ENCODE peak calls at places on chromosomes 12 and 14, in five cellular contexts. P, H, A, B and Y are unnamed samples.

GRCh38 chr12:13008741-13009380 is 8.8 kb upstream of the HEBP1 start:
- DNase-seq in P (no peak), A (no peak), H (no peak), B (peak; percentile 73), Y (no peak)

GRCh38 chr14:69716483-69717187 is 50.3 kb upstream of the SRSF5 start:
- DNase-seq in A (no peak), B (peak; percentile 91), H (no peak), P (no peak), Y (no peak)

GRCh38 chr12:78192979-78193378 is 362.3 kb downstream of the NAV3 start:
- DNase-seq in P (no peak), H (no peak), A (no peak), B (no peak), Y (no peak)

GRCh38 chr12:6779667-6780459 is 7.5 kb downstream of the LAG3 start:
- DNase-seq in H (no peak), A (no peak), B (no peak), P (no peak), Y (no peak)

GRCh38 chr12:119204716-119205285 is 26.1 kb downstream of the HSPB8 start:
- DNase-seq in P (no peak), B (no peak), H (no peak), A (no peak), Y (no peak)

GRCh38 chr14:22882529-22883190 is 362 bp upstream of the REM2 start:
- DNase-seq in A (peak; percentile 49), H (peak; percentile 69), P (no peak), B (peak; percentile 66), Y (no peak)

GRCh38 chr14:29037428-29037827 is 270.8 kb downstream of the FOXG1 start:
- DNase-seq in P (no peak), H (no peak), B (peak; percentile 2), A (no peak), Y (no peak)

GRCh38 chr14:77681196-77682157 is 26.3 kb downstream of the ALKBH1 start:
- DNase-seq in P (no peak), B (peak; percentile 25), A (no peak), H (no peak), Y (no peak)

GRCh38 chr14:47442206-47442605 is 233.2 kb downstream of the MDGA2 start:
- DNase-seq in B (peak; percentile 89), H (peak; percentile 80), A (no peak), P (peak; percentile 59), Y (peak; percentile 21)

GRCh38 chr14:96267336-96267735 is 11.3 kb downstream of the BDKRB1 start:
- DNase-seq in P (no peak), B (peak; percentile 56), A (peak; percentile 29), H (peak; percentile 16), Y (no peak)

GRCh38 chr12:113794774-113795173 is 171.4 kb downstream of the RBM19 start:
- DNase-seq in H (no peak), P (no peak), A (no peak), B (no peak), Y (no peak)

GRCh38 chr14:94450722-94451090 is 1.9 kb downstream of the SERPINA11 start:
- DNase-seq in H (no peak), P (no peak), B (no peak), A (no peak), Y (no peak)

GRCh38 chr12:69331846-69332684 is 16.1 kb upstream of the LYZ start:
- DNase-seq in A (no peak), H (no peak), P (no peak), B (no peak), Y (no peak)

GRCh38 chr12:111758120-111758561 is 8.6 kb upstream of the ALDH2 start:
- DNase-seq in H (peak; percentile 54), P (no peak), A (no peak), B (no peak), Y (no peak)

GRCh38 chr12:65822732-65823480 is 1.4 kb upstream of the HMGA2 start:
- DNase-seq in H (peak; percentile 93), A (no peak), P (peak; percentile 75), B (peak; percentile 75), Y (peak; percentile 64)

GRCh38 chr12:53993397-53994267 is 6.3 kb upstream of the HOXC9 start:
- DNase-seq in B (no peak), A (no peak), H (no peak), P (no peak), Y (no peak)
- H2BK12ac ChIP-seq in B (no peak overlapping the region), A (no peak overlapping the region), H (no peak overlapping the region), P (peak overlapping the region; percentile 87), Y (no peak overlapping the region)

GRCh38 chr12:27554421-27555186 is 30.6 kb downstream of the PPFIBP1 start:
- DNase-seq in B (peak; percentile 57), H (no peak), P (no peak), A (no peak), Y (no peak)
- H4K91ac ChIP-seq in B (peak overlapping the region; percentile 50), H (no peak overlapping the region), P (no peak overlapping the region), A (no peak overlapping the region), Y (no peak overlapping the region)

DNA sequence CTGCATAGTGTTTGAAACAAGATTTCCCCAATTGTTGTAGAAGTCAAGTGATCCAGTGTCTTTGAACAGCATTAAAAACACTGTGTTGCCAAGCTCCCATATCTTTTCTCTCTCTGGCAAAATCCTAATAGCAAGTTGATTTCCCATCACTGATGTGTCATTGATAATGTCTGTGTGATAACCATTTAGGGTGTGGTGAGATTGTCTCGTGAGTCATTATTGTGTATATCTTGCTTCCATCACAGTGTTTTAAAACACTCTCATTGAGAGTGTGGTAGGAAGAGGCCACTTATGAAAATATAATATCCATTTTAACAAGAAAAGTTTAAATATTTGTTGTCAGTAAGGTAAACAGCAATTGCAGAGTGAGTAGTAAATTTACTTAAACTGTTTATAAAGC is 74.7 kb downstream of the PRORP start:
- DNase-seq in B (peak; percentile 69), A (peak; percentile 58), P (no peak), H (no peak), Y (no peak)
- H2BK12ac ChIP-seq in B (no peak overlapping the region), A (no peak overlapping the region), P (no peak overlapping the region), H (no peak overlapping the region), Y (no peak overlapping the region)

DNA sequence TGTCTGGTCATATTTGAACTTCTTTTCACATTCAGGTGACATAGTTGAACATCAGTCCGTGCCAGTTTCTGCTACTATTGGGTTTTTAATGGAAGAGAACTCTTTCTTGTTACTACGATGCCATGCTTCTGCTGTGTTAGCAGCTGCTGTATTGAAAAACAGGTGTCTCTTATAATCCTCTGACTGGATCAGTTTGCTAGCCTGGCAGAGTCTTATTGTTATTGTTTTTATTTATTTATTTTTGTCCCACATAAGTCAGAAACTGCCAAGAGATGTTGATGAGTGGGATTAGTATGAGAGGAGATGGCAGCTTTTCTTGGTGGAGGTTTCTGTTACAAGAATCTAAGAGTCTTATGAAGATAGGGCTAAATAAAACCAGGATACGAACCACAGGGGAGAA is 14.6 kb downstream of the ETV6 start:
- DNase-seq in A (no peak), P (no peak), B (no peak), H (no peak), Y (no peak)
- H4K91ac ChIP-seq in A (no peak overlapping the region), P (no peak overlapping the region), B (no peak overlapping the region), H (no peak overlapping the region), Y (no peak overlapping the region)

DNA sequence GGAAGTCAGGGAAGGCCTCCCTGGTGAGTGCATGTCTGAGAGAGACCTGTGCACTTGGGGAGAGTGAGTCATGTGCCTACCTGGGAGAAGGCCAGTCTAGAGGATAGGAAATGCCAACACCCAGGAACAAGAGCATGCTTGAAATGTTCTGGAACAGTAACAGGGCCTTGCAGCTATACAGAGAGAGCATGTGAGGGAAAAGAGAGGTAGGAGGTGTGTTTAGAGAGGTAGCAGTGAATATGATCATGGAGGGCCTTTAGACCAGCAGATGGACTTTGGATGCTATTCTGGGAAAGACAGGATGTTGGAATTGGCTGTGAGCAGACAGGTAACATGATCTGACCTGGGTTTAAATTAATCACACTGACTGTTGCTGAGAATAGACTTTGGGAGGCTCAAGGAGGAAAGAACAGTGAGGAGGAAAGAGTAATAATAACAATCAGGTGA is 1143.6 kb downstream of the FLRT2 start:
- DNase-seq in P (no peak), A (no peak), B (no peak), H (no peak), Y (no peak)
- H2BK12ac ChIP-seq in P (no peak overlapping the region), A (no peak overlapping the region), B (no peak overlapping the region), H (no peak overlapping the region), Y (no peak overlapping the region)

DNA sequence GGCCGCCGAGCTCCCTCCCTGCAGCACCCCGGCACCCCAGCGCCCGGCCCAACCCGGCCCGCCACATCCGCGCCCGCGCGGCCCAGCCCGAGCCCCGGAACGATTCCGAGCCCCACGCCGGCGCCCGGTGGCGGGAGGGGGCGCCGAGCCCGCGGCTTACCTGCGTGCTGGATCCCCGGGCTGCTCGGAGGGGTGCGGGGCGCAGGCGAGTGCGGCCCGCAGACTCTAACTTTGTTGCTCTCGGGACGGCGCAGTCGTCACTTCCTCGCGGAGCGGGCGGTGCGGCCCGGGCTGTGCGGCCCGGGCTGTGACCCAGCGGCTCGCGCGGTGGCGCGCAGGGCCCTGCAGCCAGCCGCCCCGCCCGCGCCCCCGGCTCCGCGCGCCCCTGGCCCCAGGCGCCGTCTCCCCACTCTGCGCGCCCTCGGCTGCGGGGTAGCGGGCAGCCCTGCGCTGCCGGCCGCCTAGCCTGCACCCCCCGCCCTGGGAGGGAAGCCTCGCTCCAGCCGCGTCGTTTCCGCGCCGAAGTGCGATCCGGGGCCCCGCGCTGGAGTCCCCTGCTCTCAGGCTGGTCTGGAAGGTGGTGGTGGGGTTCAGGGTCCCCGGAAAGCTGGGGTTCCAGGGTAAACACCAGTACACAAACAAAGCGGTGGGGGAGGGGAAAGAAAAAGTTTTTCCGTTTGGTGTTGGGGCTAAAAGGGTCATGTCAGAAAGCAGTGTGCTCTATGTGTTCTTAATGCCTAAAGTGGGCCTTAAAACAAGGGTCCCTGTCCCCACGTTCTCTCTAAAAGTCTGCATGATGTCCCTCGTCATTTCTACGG is 64.5 kb upstream of the PTGR2 start:
- DNase-seq in P (no peak), B (peak; percentile 37), A (peak; percentile 38), H (peak; percentile 56), Y (no peak)
- H4K91ac ChIP-seq in P (no peak overlapping the region), B (peak overlapping the region; percentile 98), A (peak overlapping the region; percentile 98), H (no peak overlapping the region), Y (peak overlapping the region; percentile 15)

DNA sequence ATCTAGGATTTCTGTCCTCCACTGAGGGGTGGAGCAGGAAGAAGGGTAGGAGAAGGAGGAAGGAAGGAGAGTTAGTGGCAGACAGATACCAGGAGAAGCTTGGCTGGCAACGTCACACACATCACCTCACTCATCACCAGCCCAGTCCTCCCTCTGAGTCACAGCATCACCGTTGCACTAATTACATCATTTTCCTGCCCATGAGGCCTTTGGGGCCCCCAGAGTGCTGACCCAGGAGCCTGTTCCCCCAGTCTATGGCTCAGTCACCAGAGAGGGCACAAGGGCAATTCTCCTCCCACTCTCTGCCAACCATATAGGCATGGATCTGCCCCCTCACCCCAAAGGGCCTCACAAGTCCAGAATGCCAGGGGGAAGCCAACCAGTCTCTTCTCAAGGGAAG is 4.6 kb downstream of the RND1 start:
- DNase-seq in B (no peak), A (no peak), H (no peak), P (no peak), Y (no peak)
- H2BK12ac ChIP-seq in B (no peak overlapping the region), A (no peak overlapping the region), H (no peak overlapping the region), P (no peak overlapping the region), Y (no peak overlapping the region)

GRCh38 chr12:46983959-46984833 is 95.2 kb upstream of the PCED1B start:
- DNase-seq in B (peak; percentile 70), P (no peak), H (peak; percentile 76), A (peak; percentile 52), Y (peak; percentile 27)
- H4K91ac ChIP-seq in B (no peak overlapping the region), P (peak overlapping the region; percentile 76), H (no peak overlapping the region), A (peak overlapping the region; percentile 60), Y (no peak overlapping the region)